ENCODE peak calls at places on chromosomes 7 and 10, in nine cellular contexts. One of them, this sample, is unnamed.

GRCh38 chr10:123649672-123650071 is 16.5 kb upstream of the GPR26 start:
- DNase-seq in fibroblast of pulmonary artery: no peak
- DNase-seq in H1: no peak
- DNase-seq in HAP-1: no peak
- DNase-seq in astrocyte of the spinal cord: no peak
- DNase-seq in fibroblast of mammary gland: no peak
- DNase-seq in heart right ventricle: no peak
- DNase-seq in skeletal muscle cell: no peak
- DNase-seq in Karpas-422: no peak
- DNase-seq in this sample: no peak

GRCh38 chr10:62708569-62708968 is 96.0 kb upstream of the ADO start:
- DNase-seq in HAP-1: no peak
- DNase-seq in heart right ventricle: no peak
- DNase-seq in Karpas-422: no peak
- DNase-seq in fibroblast of pulmonary artery: no peak
- DNase-seq in skeletal muscle cell: no peak
- DNase-seq in fibroblast of mammary gland: no peak
- DNase-seq in astrocyte of the spinal cord: no peak
- DNase-seq in H1: no peak
- DNase-seq in this sample: no peak

GRCh38 chr7:37961251-37961650 is 40.8 kb downstream of the EPDR1 start:
- DNase-seq in HAP-1: no peak
- DNase-seq in heart right ventricle: no peak
- DNase-seq in skeletal muscle cell: no peak
- DNase-seq in H1: no peak
- DNase-seq in astrocyte of the spinal cord: no peak
- DNase-seq in fibroblast of mammary gland: no peak
- DNase-seq in fibroblast of pulmonary artery: no peak
- DNase-seq in Karpas-422: no peak
- DNase-seq in this sample: no peak

GRCh38 chr7:39526676-39527075 is 39.5 kb upstream of the YAE1 start:
- DNase-seq in heart right ventricle: no peak
- DNase-seq in skeletal muscle cell: no peak
- DNase-seq in astrocyte of the spinal cord: no peak
- DNase-seq in HAP-1: no peak
- DNase-seq in H1: no peak
- DNase-seq in fibroblast of mammary gland: no peak
- DNase-seq in Karpas-422: no peak
- DNase-seq in fibroblast of pulmonary artery: no peak
- DNase-seq in this sample: no peak

GRCh38 chr7:30134011-30134410 is 775 bp upstream of the MTURN start:
- DNase-seq in skeletal muscle cell: no peak
- DNase-seq in astrocyte of the spinal cord: no peak
- DNase-seq in fibroblast of pulmonary artery: no peak
- DNase-seq in H1: no peak
- DNase-seq in Karpas-422: no peak
- DNase-seq in fibroblast of mammary gland: no peak
- DNase-seq in HAP-1: no peak
- DNase-seq in heart right ventricle: no peak
- DNase-seq in this sample: no peak

GRCh38 chr10:62637249-62638061 is 167.1 kb upstream of the ADO start:
- DNase-seq in skeletal muscle cell: no peak
- DNase-seq in astrocyte of the spinal cord: no peak
- DNase-seq in fibroblast of mammary gland: peak; percentile 44
- DNase-seq in fibroblast of pulmonary artery: peak; percentile 46
- DNase-seq in Karpas-422: peak; percentile 64
- DNase-seq in HAP-1: no peak
- DNase-seq in H1: no peak
- DNase-seq in heart right ventricle: no peak
- DNase-seq in this sample: no peak

GRCh38 chr10:31526681-31527080 is 207.7 kb downstream of the ZEB1 start:
- DNase-seq in fibroblast of mammary gland: peak; percentile 28
- DNase-seq in H1: no peak
- DNase-seq in Karpas-422: no peak
- DNase-seq in HAP-1: no peak
- DNase-seq in fibroblast of pulmonary artery: peak; percentile 38
- DNase-seq in astrocyte of the spinal cord: no peak
- DNase-seq in skeletal muscle cell: no peak
- DNase-seq in heart right ventricle: no peak
- DNase-seq in this sample: no peak

GRCh38 chr10:10609379-10609955 is 408.2 kb upstream of the CELF2 start:
- DNase-seq in skeletal muscle cell: no peak
- DNase-seq in fibroblast of pulmonary artery: no peak
- DNase-seq in heart right ventricle: no peak
- DNase-seq in H1: no peak
- DNase-seq in HAP-1: no peak
- DNase-seq in Karpas-422: no peak
- DNase-seq in fibroblast of mammary gland: peak; percentile 68
- DNase-seq in astrocyte of the spinal cord: no peak
- DNase-seq in this sample: no peak

GRCh38 chr7:42235734-42236133 is 1.3 kb downstream of the GLI3 start:
- DNase-seq in astrocyte of the spinal cord: peak; percentile 24
- DNase-seq in H1: no peak
- DNase-seq in heart right ventricle: peak; percentile 11
- DNase-seq in HAP-1: no peak
- DNase-seq in fibroblast of mammary gland: no peak
- DNase-seq in fibroblast of pulmonary artery: no peak
- DNase-seq in skeletal muscle cell: no peak
- DNase-seq in Karpas-422: no peak
- DNase-seq in this sample: peak; percentile 31

DNA sequence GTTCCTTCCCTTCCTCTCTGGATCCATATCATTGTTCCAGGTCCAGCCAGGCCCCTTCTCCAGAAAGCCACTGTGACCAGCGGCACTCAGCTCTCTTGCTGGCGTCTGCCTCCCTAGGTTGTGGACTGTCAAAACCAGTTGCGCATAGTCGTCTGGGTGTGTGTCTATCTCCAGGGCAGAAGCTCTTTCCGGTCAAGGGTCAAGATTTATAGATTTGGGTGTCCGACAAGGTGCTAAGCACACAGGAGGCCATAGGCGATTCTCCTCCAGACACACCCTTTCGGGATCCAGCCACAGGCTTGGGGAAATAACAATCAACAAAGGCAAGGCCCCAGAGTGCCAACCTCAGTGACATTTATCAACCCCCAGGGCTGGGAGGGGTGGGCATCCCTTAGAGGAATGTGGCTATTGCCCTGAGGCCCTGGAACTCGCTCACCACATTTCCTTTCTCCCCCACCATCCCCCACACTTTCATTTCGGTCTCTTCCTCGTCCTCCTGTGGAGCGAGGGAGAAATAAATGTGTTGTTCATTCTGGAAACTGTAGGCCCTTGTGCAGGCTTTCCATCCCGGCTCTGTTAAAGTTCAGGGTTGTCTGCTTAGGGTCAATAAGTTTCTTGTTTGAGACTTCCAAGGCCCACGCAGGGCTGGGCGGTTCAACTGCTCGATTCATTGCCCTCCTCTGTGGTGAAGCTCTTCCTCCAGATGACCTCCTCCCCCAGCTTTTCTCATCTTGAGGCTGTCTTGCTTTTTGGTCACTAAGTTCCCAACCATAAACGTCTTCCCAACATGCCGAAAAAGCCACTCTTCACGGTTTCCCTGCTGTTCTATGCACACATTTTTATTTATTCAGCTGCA is 57.9 kb downstream of the AFAP1L2 start:
- DNase-seq in astrocyte of the spinal cord: peak; percentile 78
- DNase-seq in H1: no peak
- DNase-seq in fibroblast of mammary gland: no peak
- DNase-seq in HAP-1: no peak
- DNase-seq in heart right ventricle: no peak
- DNase-seq in skeletal muscle cell: no peak
- DNase-seq in Karpas-422: no peak
- DNase-seq in fibroblast of pulmonary artery: no peak
- DNase-seq in this sample: no peak
- H3K4me3 ChIP-seq in astrocyte of the spinal cord: no peak overlapping the region
- H3K4me3 ChIP-seq in H1: no peak overlapping the region
- H3K4me3 ChIP-seq in fibroblast of mammary gland: no peak overlapping the region
- H3K4me3 ChIP-seq in HAP-1: no peak overlapping the region
- H3K4me3 ChIP-seq in heart right ventricle: no peak overlapping the region
- H3K4me3 ChIP-seq in skeletal muscle cell: no peak overlapping the region
- H3K4me3 ChIP-seq in Karpas-422: no peak overlapping the region
- H3K4me3 ChIP-seq in fibroblast of pulmonary artery: no peak overlapping the region
- H3K4me3 ChIP-seq in this sample: no peak overlapping the region

GRCh38 chr7:951881-952547 is 2.5 kb downstream of the ADAP1 start:
- DNase-seq in HAP-1: no peak
- DNase-seq in fibroblast of pulmonary artery: no peak
- DNase-seq in fibroblast of mammary gland: no peak
- DNase-seq in H1: no peak
- DNase-seq in Karpas-422: no peak
- DNase-seq in astrocyte of the spinal cord: no peak
- DNase-seq in skeletal muscle cell: no peak
- DNase-seq in heart right ventricle: no peak
- DNase-seq in this sample: no peak

GRCh38 chr7:953547-954327 is 743 bp downstream of the ADAP1 start:
- DNase-seq in HAP-1: no peak
- DNase-seq in Karpas-422: no peak
- DNase-seq in heart right ventricle: peak; percentile 55
- DNase-seq in H1: no peak
- DNase-seq in astrocyte of the spinal cord: no peak
- DNase-seq in fibroblast of mammary gland: no peak
- DNase-seq in fibroblast of pulmonary artery: peak; percentile 42
- DNase-seq in skeletal muscle cell: no peak
- DNase-seq in this sample: no peak

GRCh38 chr7:956031-956430 is 1.6 kb upstream of the ADAP1 start:
- DNase-seq in skeletal muscle cell: no peak
- DNase-seq in astrocyte of the spinal cord: no peak
- DNase-seq in HAP-1: no peak
- DNase-seq in Karpas-422: no peak
- DNase-seq in H1: no peak
- DNase-seq in heart right ventricle: no peak
- DNase-seq in fibroblast of pulmonary artery: no peak
- DNase-seq in fibroblast of mammary gland: no peak
- DNase-seq in this sample: no peak

GRCh38 chr7:952548-953441 is 1.7 kb downstream of the ADAP1 start:
- DNase-seq in H1: no peak
- DNase-seq in skeletal muscle cell: no peak
- DNase-seq in heart right ventricle: no peak
- DNase-seq in Karpas-422: no peak
- DNase-seq in HAP-1: no peak
- DNase-seq in astrocyte of the spinal cord: no peak
- DNase-seq in fibroblast of mammary gland: no peak
- DNase-seq in fibroblast of pulmonary artery: no peak
- DNase-seq in this sample: no peak

GRCh38 chr7:954330-955238 is at the start of gene ADAP1:
- DNase-seq in H1: no peak
- DNase-seq in heart right ventricle: peak; percentile 49
- DNase-seq in HAP-1: no peak
- DNase-seq in fibroblast of pulmonary artery: peak; percentile 53
- DNase-seq in astrocyte of the spinal cord: no peak
- DNase-seq in Karpas-422: no peak
- DNase-seq in fibroblast of mammary gland: no peak
- DNase-seq in skeletal muscle cell: no peak
- DNase-seq in this sample: peak; percentile 67
- H3K4me3 ChIP-seq in H1: peak within 1 kb of the TSS; percentile 44
- H3K4me3 ChIP-seq in heart right ventricle: peak within 1 kb of the TSS; percentile 71
- H3K4me3 ChIP-seq in HAP-1: peak within 1 kb of the TSS; percentile 41
- H3K4me3 ChIP-seq in fibroblast of pulmonary artery: peak within 1 kb of the TSS; percentile 40
- H3K4me3 ChIP-seq in astrocyte of the spinal cord: no peak within 1 kb of the TSS
- H3K4me3 ChIP-seq in Karpas-422: no peak within 1 kb of the TSS
- H3K4me3 ChIP-seq in fibroblast of mammary gland: no peak within 1 kb of the TSS
- H3K4me3 ChIP-seq in skeletal muscle cell: peak within 1 kb of the TSS; percentile 30
- H3K4me3 ChIP-seq in this sample: peak within 1 kb of the TSS; percentile 53

DNA sequence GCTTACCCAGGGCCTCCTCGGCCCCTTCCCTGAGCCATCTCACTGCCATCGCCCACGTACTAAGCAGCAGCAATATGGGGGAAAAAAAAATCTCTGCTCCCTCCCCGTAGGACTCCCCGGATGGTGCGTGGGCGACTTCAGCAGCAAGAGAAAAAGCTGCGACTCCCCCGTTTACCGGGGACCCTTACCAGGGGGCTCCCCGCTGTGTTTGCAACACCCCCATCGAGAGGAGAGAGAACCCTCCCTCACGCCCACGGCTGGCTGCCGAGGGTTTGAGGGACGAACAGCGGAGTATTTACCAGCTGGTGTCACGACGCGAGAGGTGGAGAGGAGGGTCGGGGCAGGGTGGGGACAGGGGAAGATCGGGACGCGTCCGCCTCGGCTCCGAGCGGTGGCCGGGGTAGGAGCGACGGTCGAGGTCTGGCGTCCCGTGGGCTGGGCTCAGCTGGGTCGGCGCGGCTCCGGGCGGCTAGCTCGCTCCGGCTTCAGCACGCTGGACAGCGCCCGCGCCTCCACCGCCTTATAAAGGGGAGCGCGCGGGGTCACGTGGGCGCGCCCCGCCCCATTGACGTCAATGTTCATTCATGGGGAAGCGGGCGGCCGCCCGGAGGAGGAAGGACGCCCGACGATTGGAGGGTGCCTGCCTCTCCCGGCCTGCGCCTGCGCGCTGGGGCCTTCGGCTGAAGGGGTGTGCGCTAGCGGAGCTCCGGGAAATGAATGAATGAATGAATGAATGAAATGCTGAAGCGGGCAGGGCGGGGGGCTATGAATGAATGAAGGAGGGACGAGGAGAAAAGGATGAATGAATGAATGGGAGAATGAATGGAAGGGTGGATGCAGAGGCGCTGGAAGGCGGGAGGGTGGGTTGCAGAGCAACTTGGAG is at the start of gene VGF:
- DNase-seq in skeletal muscle cell: peak; percentile 84
- DNase-seq in heart right ventricle: peak; percentile 93
- DNase-seq in fibroblast of mammary gland: peak; percentile 88
- DNase-seq in fibroblast of pulmonary artery: peak; percentile 90
- DNase-seq in Karpas-422: peak; percentile 98
- DNase-seq in astrocyte of the spinal cord: peak; percentile 93
- DNase-seq in H1: peak; percentile 93
- DNase-seq in HAP-1: peak; percentile 87
- DNase-seq in this sample: peak; percentile 97
- H3K4me3 ChIP-seq in skeletal muscle cell: peak within 1 kb of the TSS; percentile 43
- H3K4me3 ChIP-seq in heart right ventricle: peak within 1 kb of the TSS; percentile 31
- H3K4me3 ChIP-seq in fibroblast of mammary gland: peak within 1 kb of the TSS; percentile 44
- H3K4me3 ChIP-seq in fibroblast of pulmonary artery: peak within 1 kb of the TSS; percentile 39
- H3K4me3 ChIP-seq in Karpas-422: peak within 1 kb of the TSS; percentile 76
- H3K4me3 ChIP-seq in astrocyte of the spinal cord: peak within 1 kb of the TSS; percentile 15
- H3K4me3 ChIP-seq in H1: peak within 1 kb of the TSS; percentile 53
- H3K4me3 ChIP-seq in HAP-1: peak within 1 kb of the TSS; percentile 36
- H3K4me3 ChIP-seq in this sample: peak within 1 kb of the TSS; percentile 49

GRCh38 chr10:98365698-98366530 is 49.1 kb downstream of the PYROXD2 start:
- DNase-seq in Karpas-422: no peak
- DNase-seq in fibroblast of pulmonary artery: no peak
- DNase-seq in fibroblast of mammary gland: no peak
- DNase-seq in H1: no peak
- DNase-seq in heart right ventricle: no peak
- DNase-seq in HAP-1: no peak
- DNase-seq in skeletal muscle cell: no peak
- DNase-seq in astrocyte of the spinal cord: no peak
- DNase-seq in this sample: no peak
- H3K4me3 ChIP-seq in Karpas-422: no peak overlapping the region
- H3K4me3 ChIP-seq in fibroblast of pulmonary artery: no peak overlapping the region
- H3K4me3 ChIP-seq in fibroblast of mammary gland: no peak overlapping the region
- H3K4me3 ChIP-seq in H1: no peak overlapping the region
- H3K4me3 ChIP-seq in heart right ventricle: no peak overlapping the region
- H3K4me3 ChIP-seq in HAP-1: no peak overlapping the region
- H3K4me3 ChIP-seq in skeletal muscle cell: no peak overlapping the region
- H3K4me3 ChIP-seq in astrocyte of the spinal cord: no peak overlapping the region
- H3K4me3 ChIP-seq in this sample: no peak overlapping the region